ENCODE peak calls at places on chromosomes 6 and 20, in five cellular contexts. D, P, Y, B and K are unnamed samples.

GRCh38 chr6:77292564-77293546 is 170.4 kb downstream of the HTR1B start:
- DNase-seq in D (peak), P (peak), Y (no peak), B (no peak), K (no peak)

GRCh38 chr6:123316733-123317323 is 319.9 kb downstream of the TRDN start:
- DNase-seq in D (peak), P (no peak), Y (peak), B (no peak), K (peak)

GRCh38 chr6:137006056-137006455 is 38.7 kb downstream of the IL20RA start:
- DNase-seq in D (no peak), P (no peak), Y (no peak), B (no peak), K (no peak)

GRCh38 chr6:49915035-49915434 is 48.7 kb upstream of the CRISP1 start:
- DNase-seq in D (no peak), P (no peak), Y (no peak), B (peak), K (no peak)

GRCh38 chr6:140344149-140344913 is 969.9 kb upstream of the CITED2 start:
- DNase-seq in D (peak), P (peak), Y (no peak), B (no peak), K (no peak)

GRCh38 chr20:64063389-64064144 is 569 bp downstream of the TCEA2 start:
- DNase-seq in D (no peak), P (no peak), Y (no peak), B (no peak), K (no peak)

GRCh38 chr6:101878554-101879276 is 485.2 kb downstream of the GRIK2 start:
- DNase-seq in D (no peak), P (no peak), Y (no peak), B (no peak), K (no peak)

GRCh38 chr6:26044140-26045045 is 42.8 kb upstream of the HFE start:
- DNase-seq in D (no peak), P (no peak), Y (peak), B (peak), K (no peak)

GRCh38 chr6:132136976-132137375 is 185.8 kb upstream of the CCN2 start:
- DNase-seq in D (no peak), P (no peak), Y (no peak), B (no peak), K (no peak)

GRCh38 chr6:35648203-35648602 is 40.5 kb downstream of the FKBP5 start:
- DNase-seq in D (no peak), P (no peak), Y (no peak), B (no peak), K (no peak)

GRCh38 chr6:154920502-154921200 is 74.5 kb upstream of the TIAM2 start:
- DNase-seq in D (no peak), P (peak), Y (no peak), B (no peak), K (no peak)

GRCh38 chr6:36998723-36999466 is 6.6 kb upstream of the FGD2 start:
- DNase-seq in D (no peak), P (no peak), Y (peak), B (no peak), K (no peak)

GRCh38 chr6:39576556-39577303 is 148.5 kb downstream of the KIF6 start:
- DNase-seq in D (no peak), P (no peak), Y (no peak), B (no peak), K (no peak)

GRCh38 chr6:156963712-156964700 is 186.8 kb downstream of the ARID1B start:
- DNase-seq in D (no peak), P (no peak), Y (peak), B (no peak), K (peak)

GRCh38 chr6:129188795-129189194 is 305.9 kb downstream of the LAMA2 start:
- DNase-seq in D (no peak), P (no peak), Y (no peak), B (no peak), K (no peak)

GRCh38 chr6:136990754-136991153 is 54.0 kb downstream of the IL20RA start:
- DNase-seq in D (no peak), P (no peak), Y (no peak), B (no peak), K (no peak)

GRCh38 chr20:63057133-63058117 is 50.7 kb upstream of the BHLHE23 start:
- DNase-seq in D (no peak), P (no peak), Y (no peak), B (no peak), K (no peak)

GRCh38 chr6:21402368-21402767 is 191.2 kb upstream of the SOX4 start:
- DNase-seq in D (no peak), P (peak), Y (no peak), B (no peak), K (peak)

GRCh38 chr6:137724018-137724403 is 143.0 kb upstream of the TNFAIP3 start:
- DNase-seq in D (no peak), P (no peak), Y (no peak), B (no peak), K (no peak)

GRCh38 chr6:158219229-158219628 is 51.1 kb downstream of the GTF2H5 start:
- DNase-seq in D (peak), P (peak), Y (no peak), B (no peak), K (no peak)

GRCh38 chr20:62481441-62482135 is 5.8 kb upstream of the GATA5 start:
- DNase-seq in D (no peak), P (no peak), Y (no peak), B (no peak), K (no peak)

GRCh38 chr20:408843-409696 is 971 bp downstream of the RBCK1 start:
- DNase-seq in D (no peak), P (no peak), Y (peak), B (no peak), K (peak)

GRCh38 chr6:6915813-6916547 is 191.8 kb upstream of the RREB1 start:
- DNase-seq in D (no peak), P (peak), Y (no peak), B (no peak), K (no peak)

GRCh38 chr20:41133709-41134361 is 3.5 kb upstream of the PLCG1 start:
- DNase-seq in D (peak), P (no peak), Y (no peak), B (no peak), K (peak)

GRCh38 chr6:132466952-132467351 is 46.0 kb downstream of the STX7 start:
- DNase-seq in D (no peak), P (peak), Y (no peak), B (no peak), K (no peak)

GRCh38 chr6:154229796-154230195 is 126.8 kb downstream of the IPCEF1 start:
- DNase-seq in D (no peak), P (no peak), Y (no peak), B (no peak), K (no peak)

GRCh38 chr6:146785001-146785585 is 186.3 kb downstream of the ADGB start:
- DNase-seq in D (peak), P (no peak), Y (peak), B (no peak), K (no peak)

GRCh38 chr20:25103526-25103925 is 21.6 kb upstream of the VSX1 start:
- DNase-seq in D (no peak), P (no peak), Y (no peak), B (no peak), K (no peak)

GRCh38 chr6:111938710-111939109 is 65.5 kb upstream of the FYN start:
- DNase-seq in D (peak), P (no peak), Y (no peak), B (no peak), K (no peak)

GRCh38 chr6:150549007-150549406 is 50.7 kb upstream of the PLEKHG1 start:
- DNase-seq in D (no peak), P (no peak), Y (peak), B (no peak), K (no peak)

GRCh38 chr20:63759377-63759901 is 19.9 kb downstream of the SLC2A4RG start:
- DNase-seq in D (no peak), P (no peak), Y (no peak), B (no peak), K (no peak)

GRCh38 chr20:53751394-53752368 is 158.0 kb upstream of the ZNF217 start:
- DNase-seq in D (no peak), P (no peak), Y (peak), B (no peak), K (no peak)

GRCh38 chr6:125952764-125953501 is 3.6 kb upstream of the HINT3 start:
- DNase-seq in D (no peak), P (no peak), Y (peak), B (no peak), K (peak)

GRCh38 chr20:57047281-57048026 is 219.0 kb downstream of the BMP7 start:
- DNase-seq in D (peak), P (no peak), Y (peak), B (no peak), K (no peak)

GRCh38 chr6:165850434-165851019 is 187.5 kb upstream of the PDE10A start:
- DNase-seq in D (peak), P (no peak), Y (peak), B (peak), K (peak)

GRCh38 chr6:24484657-24485318 is 4.6 kb downstream of the GPLD1 start:
- DNase-seq in D (no peak), P (peak), Y (no peak), B (no peak), K (no peak)

GRCh38 chr6:31634131-31634530 is 13.6 kb downstream of the PRRC2A start:
- DNase-seq in D (no peak), P (no peak), Y (no peak), B (no peak), K (no peak)

GRCh38 chr20:32567384-32568178 is 17.6 kb downstream of the NOL4L start:
- DNase-seq in D (no peak), P (no peak), Y (no peak), B (no peak), K (no peak)

GRCh38 chr20:58864346-58864745 is 11.8 kb downstream of the GNAS start:
- DNase-seq in D (no peak), P (no peak), Y (peak), B (no peak), K (no peak)
- TF ChIP-seq CTCF in D (peak), P (peak), Y (peak), B (no peak), K (no peak)

DNA sequence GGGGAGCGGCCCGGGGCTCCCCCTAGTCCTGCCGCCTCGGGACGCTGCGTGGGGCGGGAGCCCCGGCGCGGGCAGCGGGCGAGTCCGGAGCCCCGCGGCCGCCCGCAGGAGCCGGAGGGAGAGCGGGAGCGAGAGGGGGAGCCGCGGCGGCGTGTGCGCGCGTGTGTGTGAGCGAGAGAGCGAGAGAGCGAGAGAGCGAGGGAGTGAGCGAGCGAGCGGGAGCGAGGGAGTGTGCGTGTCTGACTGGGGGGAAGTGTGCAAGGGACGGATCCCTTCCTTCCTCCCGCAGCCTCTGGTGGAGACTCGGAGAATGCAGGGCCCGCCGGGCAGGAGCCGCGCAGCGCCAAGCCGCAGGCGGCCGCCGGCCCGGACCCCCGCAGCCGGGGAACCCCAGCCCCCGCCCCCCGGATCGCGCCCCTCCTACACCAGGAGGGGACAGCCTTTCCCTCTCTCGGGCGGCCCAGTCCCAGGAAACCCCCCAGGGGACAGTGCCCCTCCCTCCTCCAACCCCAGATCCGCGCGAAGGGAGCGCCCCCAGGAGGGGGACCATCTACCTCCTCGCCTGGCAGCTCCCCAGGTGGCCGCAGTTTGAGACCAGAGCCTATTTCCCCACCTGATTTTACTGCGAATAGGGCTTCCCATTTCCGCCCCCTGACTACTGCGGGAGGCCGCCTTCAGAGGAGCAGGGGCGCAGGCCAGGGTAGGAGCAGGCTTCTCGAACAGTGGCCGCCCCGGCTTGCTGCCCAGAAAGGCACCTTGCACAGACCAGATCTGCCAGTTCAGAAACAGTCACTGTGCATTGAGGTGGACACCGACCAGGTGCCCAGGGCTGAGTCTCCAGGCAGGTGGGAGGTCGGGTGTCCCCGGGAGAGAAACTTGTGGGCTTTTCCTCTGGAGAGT is at the start of gene CDH22:
- DNase-seq in D (peak), P (no peak), Y (peak), B (peak), K (peak)
- TF ChIP-seq CTCF in D (peak), P (peak), Y (peak), B (peak), K (no peak)

GRCh38 chr20:49259284-49259683 is 18.6 kb downstream of the ZNFX1 start:
- DNase-seq in D (no peak), P (no peak), Y (no peak), B (no peak), K (no peak)
- TF ChIP-seq CTCF in D (no peak), P (no peak), Y (no peak), B (no peak), K (no peak)

GRCh38 chr6:17418281-17419188 is 25.1 kb downstream of the CAP2 start:
- DNase-seq in D (no peak), P (peak), Y (no peak), B (peak), K (no peak)

GRCh38 chr6:17419189-17419575 is 25.8 kb downstream of the CAP2 start:
- DNase-seq in D (no peak), P (no peak), Y (no peak), B (no peak), K (no peak)

GRCh38 chr6:17413313-17413750 is 19.9 kb downstream of the CAP2 start:
- DNase-seq in D (peak), P (no peak), Y (no peak), B (no peak), K (no peak)

GRCh38 chr6:17421406-17421805 is 28.0 kb downstream of the CAP2 start:
- DNase-seq in D (no peak), P (no peak), Y (no peak), B (no peak), K (no peak)

GRCh38 chr6:17417817-17418216 is 24.4 kb downstream of the CAP2 start:
- DNase-seq in D (peak), P (peak), Y (no peak), B (no peak), K (no peak)
- TF ChIP-seq CTCF in D (no peak), P (no peak), Y (no peak), B (no peak), K (no peak)